ENCODE peak calls at places on chromosomes 3 and 15, in eight cellular contexts. B is keratinocyte, J is mucosa of descending colon, H is psoas muscle, F is K562, U is OCI-LY7, Q is IMR-90, A is endodermal cell. T is an unnamed sample. For H3K36me3, the result is how much of the 10 kb centered on the place peaks cover.

GRCh38 chr3:160810360-160810759 is 54.3 kb downstream of the PPM1L start:
- DNase-seq in B (no peak), J (no peak), H (peak), F (no peak), U (no peak), Q (no peak), A (no peak), T (no peak)

GRCh38 chr15:72229076-72229946 is 1.7 kb downstream of the PKM start:
- DNase-seq in B (no peak), J (no peak), H (no peak), F (peak), U (peak), Q (peak), A (peak), T (peak)

GRCh38 chr15:51350723-51351122 is 9.3 kb downstream of the GLDN start:
- DNase-seq in B (no peak), J (no peak), H (no peak), F (no peak), U (no peak), Q (no peak), A (no peak), T (no peak)

GRCh38 chr3:157030712-157031111 is 129.2 kb downstream of the CCNL1 start:
- DNase-seq in B (peak), J (no peak), H (no peak), F (no peak), U (no peak), Q (no peak), A (no peak), T (no peak)

GRCh38 chr3:178719036-178719635 is 182.9 kb downstream of the KCNMB2 start:
- DNase-seq in B (no peak), J (peak), H (no peak), F (no peak), U (no peak), Q (no peak), A (no peak), T (no peak)

GRCh38 chr3:194522579-194523046 is 35.8 kb upstream of the ATP13A3 start:
- DNase-seq in B (no peak), J (no peak), H (no peak), F (no peak), U (no peak), Q (peak), A (no peak), T (no peak)

GRCh38 chr3:128971421-128971820 is 22.5 kb downstream of the CFAP92 start:
- DNase-seq in B (no peak), J (peak), H (peak), F (no peak), U (no peak), Q (peak), A (no peak), T (no peak)

GRCh38 chr3:8085498-8085897 is 416.1 kb upstream of the LMCD1 start:
- DNase-seq in B (no peak), J (no peak), H (no peak), F (no peak), U (no peak), Q (no peak), A (no peak), T (no peak)

GRCh38 chr3:71554649-71555048 is 28.9 kb downstream of the FOXP1 start:
- DNase-seq in B (no peak), J (no peak), H (no peak), F (no peak), U (no peak), Q (no peak), A (no peak), T (no peak)

GRCh38 chr15:59243622-59244021 is 37.0 kb downstream of the LDHAL6B start:
- DNase-seq in B (no peak), J (no peak), H (no peak), F (no peak), U (no peak), Q (no peak), A (no peak), T (no peak)

GRCh38 chr15:51629612-51630011 is 7.0 kb upstream of the DMXL2 start:
- DNase-seq in B (no peak), J (no peak), H (no peak), F (no peak), U (no peak), Q (no peak), A (no peak), T (no peak)

GRCh38 chr3:161305095-161305991 is 66.0 kb downstream of the SPTSSB start:
- DNase-seq in B (no peak), J (peak), H (no peak), F (peak), U (peak), Q (peak), A (no peak), T (no peak)

GRCh38 chr3:127831723-127832172 is 9.4 kb upstream of the MGLL start:
- DNase-seq in B (no peak), J (peak), H (peak), F (peak), U (peak), Q (peak), A (peak), T (peak)

GRCh38 chr3:160399347-160400047 is at the start of gene SMC4:
- DNase-seq in B (peak), J (peak), H (peak), F (peak), U (peak), Q (peak), A (peak), T (peak)

GRCh38 chr3:37990527-37990926 is at the start of gene VILL:
- DNase-seq in B (no peak), J (peak), H (no peak), F (no peak), U (no peak), Q (no peak), A (peak), T (no peak)

GRCh38 chr3:110974902-110975301 is 96.7 kb upstream of the NECTIN3 start:
- DNase-seq in B (no peak), J (no peak), H (no peak), F (no peak), U (no peak), Q (no peak), A (no peak), T (no peak)

DNA sequence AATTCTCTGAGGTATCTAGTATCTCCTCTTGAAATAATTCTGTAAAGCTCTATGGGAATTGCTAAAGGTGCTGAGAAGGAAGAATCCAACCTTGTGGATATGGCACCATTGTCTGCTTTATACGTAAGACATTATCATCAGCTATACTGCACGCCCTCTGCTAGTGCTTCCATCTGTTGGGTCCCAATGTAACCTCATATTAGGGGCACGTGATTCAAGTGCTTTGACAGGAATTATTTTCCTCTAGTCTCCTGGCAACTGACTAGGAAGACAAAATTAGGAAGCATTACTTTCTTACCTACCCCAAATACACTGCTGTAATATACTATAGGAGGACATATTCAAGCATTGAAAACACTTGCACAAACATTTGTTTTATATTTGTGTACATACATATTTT is 24.0 kb downstream of the COPS2 start:
- DNase-seq in B (no peak), J (no peak), H (no peak), F (no peak), U (no peak), Q (no peak), A (no peak), T (no peak)
- H3K36me3 ChIP-seq in B (under half), J (under half), H (half or more), F (half or more), U (half or more), Q (under half), A (half or more), T (under half)

GRCh38 chr3:7070461-7070860 is 209.5 kb downstream of the GRM7 start:
- DNase-seq in B (no peak), J (no peak), H (no peak), F (no peak), U (no peak), Q (no peak), A (no peak), T (no peak)

GRCh38 chr3:7074217-7074616 is 213.3 kb downstream of the GRM7 start:
- DNase-seq in B (no peak), J (no peak), H (no peak), F (no peak), U (no peak), Q (no peak), A (no peak), T (no peak)

GRCh38 chr3:7075120-7075519 is 214.2 kb downstream of the GRM7 start:
- DNase-seq in B (no peak), J (no peak), H (no peak), F (no peak), U (no peak), Q (no peak), A (no peak), T (no peak)

DNA sequence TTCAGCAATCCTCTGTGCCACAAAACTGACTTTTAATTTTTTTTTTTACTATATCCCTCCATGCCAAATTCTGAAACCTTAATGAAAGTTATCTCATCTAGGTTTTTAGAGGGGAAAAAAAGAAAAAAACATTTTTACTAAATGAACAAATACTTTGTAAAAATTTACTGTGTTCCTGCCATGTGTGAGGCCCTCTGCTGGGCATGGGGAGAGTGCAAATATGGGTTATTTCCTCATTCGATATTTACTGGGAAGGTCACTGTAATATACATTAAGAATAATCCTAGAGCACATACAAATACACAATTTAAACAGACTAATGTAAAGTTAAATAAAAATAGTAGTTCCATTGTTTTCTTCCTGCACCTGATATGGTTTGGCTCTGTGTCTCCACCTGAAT is 215.0 kb downstream of the GRM7 start:
- DNase-seq in B (no peak), J (peak), H (no peak), F (no peak), U (no peak), Q (no peak), A (no peak), T (no peak)
- TF ChIP-seq CTCF in B (no peak), J (no peak), H (no peak), F (no peak), U (peak), Q (no peak), A (peak), T (peak)

DNA sequence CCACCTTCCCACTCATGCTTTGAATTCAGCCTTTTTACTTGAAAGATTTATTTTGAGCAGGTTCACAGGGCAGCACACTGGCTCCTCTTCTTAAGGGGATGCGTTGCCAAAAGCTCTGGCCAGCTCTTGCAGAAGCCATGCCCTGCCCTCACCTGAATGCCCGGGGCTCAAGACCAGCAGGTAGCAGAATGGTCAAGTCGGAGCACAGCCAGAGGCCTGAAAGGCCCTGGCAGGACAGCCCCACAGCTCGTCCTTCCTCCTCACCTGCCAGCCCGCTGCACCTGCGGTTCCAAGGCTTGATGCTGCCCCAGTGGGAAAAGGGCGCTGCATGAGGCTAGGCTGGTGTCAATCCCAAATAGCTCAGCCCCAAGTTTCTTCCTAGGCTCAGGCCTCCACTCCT is 13.1 kb downstream of the CA12 start:
- DNase-seq in B (no peak), J (no peak), H (no peak), F (no peak), U (no peak), Q (no peak), A (no peak), T (no peak)
- H3K36me3 ChIP-seq in B (under half), J (under half), H (under half), F (under half), U (under half), Q (under half), A (under half), T (under half)

GRCh38 chr3:188929138-188929537 is 242.6 kb upstream of the TPRG1 start:
- DNase-seq in B (no peak), J (peak), H (no peak), F (no peak), U (no peak), Q (no peak), A (peak), T (no peak)
- TF ChIP-seq CTCF in B (peak), J (no peak), H (no peak), F (no peak), U (no peak), Q (no peak), A (peak), T (no peak)

GRCh38 chr15:68786753-68787152 is 33.9 kb downstream of the ANP32A start:
- DNase-seq in B (no peak), J (no peak), H (no peak), F (no peak), U (no peak), Q (no peak), A (peak), T (no peak)
- H3K36me3 ChIP-seq in B (under half), J (under half), H (half or more), F (half or more), U (half or more), Q (under half), A (half or more), T (under half)